ENCODE peak calls at places on chromosome 9, in six cellular contexts. Y is tibial nerve; K is psoas muscle; J is upper lobe of right lung; H is IMR-90; G is CD8-positive, alpha-beta memory T cell. R is an unnamed sample. For H3K4me1, the result is how much of the 10 kb centered on the place peaks cover.

GRCh38 chr9:19379697-19380046 is 364 bp downstream of the RPS6 start:
- DNase-seq in J (no peak), K (peak), Y (peak), G (no peak), H (peak), R (peak)

GRCh38 chr9:121075251-121076036 is 689 bp downstream of the CNTRL start:
- DNase-seq in K (no peak), H (peak), Y (no peak), J (no peak), G (peak), R (no peak)

GRCh38 chr9:126419475-126419874 is 92.8 kb downstream of the MVB12B start:
- DNase-seq in K (peak), J (no peak), Y (no peak), G (no peak), H (no peak), R (no peak)

GRCh38 chr9:5625916-5626315 is 3.0 kb upstream of the RIC1 start:
- DNase-seq in J (no peak), Y (no peak), H (no peak), K (no peak), G (no peak), R (no peak)

GRCh38 chr9:116137010-116137409 is 16.6 kb upstream of the PAPPA start:
- DNase-seq in J (no peak), H (no peak), Y (no peak), K (no peak), G (no peak), R (no peak)

GRCh38 chr9:133369923-133370322 is 5.9 kb downstream of the SURF4 start:
- DNase-seq in G (peak), J (no peak), Y (no peak), K (no peak), H (no peak), R (no peak)

GRCh38 chr9:104256031-104256709 is 162.1 kb downstream of the SMC2 start:
- DNase-seq in J (no peak), K (no peak), Y (no peak), G (no peak), H (no peak), R (no peak)

GRCh38 chr9:129102791-129103594 is 7.6 kb downstream of the CRAT start:
- DNase-seq in K (peak), Y (no peak), J (no peak), H (peak), G (no peak), R (no peak)

GRCh38 chr9:85118990-85119755 is 449.6 kb downstream of the NTRK2 start:
- DNase-seq in K (no peak), Y (no peak), G (no peak), H (no peak), J (no peak), R (no peak)

GRCh38 chr9:120175031-120175430 is 404.9 kb downstream of the CDK5RAP2 start:
- DNase-seq in J (no peak), H (no peak), K (no peak), G (no peak), Y (no peak), R (no peak)

GRCh38 chr9:126420643-126421564 is 94.3 kb downstream of the MVB12B start:
- DNase-seq in H (peak), Y (no peak), G (no peak), K (no peak), J (no peak), R (no peak)

GRCh38 chr9:129489838-129490582 is 130.9 kb downstream of the C9orf50 start:
- DNase-seq in H (peak), J (no peak), G (peak), Y (no peak), K (no peak), R (no peak)

DNA sequence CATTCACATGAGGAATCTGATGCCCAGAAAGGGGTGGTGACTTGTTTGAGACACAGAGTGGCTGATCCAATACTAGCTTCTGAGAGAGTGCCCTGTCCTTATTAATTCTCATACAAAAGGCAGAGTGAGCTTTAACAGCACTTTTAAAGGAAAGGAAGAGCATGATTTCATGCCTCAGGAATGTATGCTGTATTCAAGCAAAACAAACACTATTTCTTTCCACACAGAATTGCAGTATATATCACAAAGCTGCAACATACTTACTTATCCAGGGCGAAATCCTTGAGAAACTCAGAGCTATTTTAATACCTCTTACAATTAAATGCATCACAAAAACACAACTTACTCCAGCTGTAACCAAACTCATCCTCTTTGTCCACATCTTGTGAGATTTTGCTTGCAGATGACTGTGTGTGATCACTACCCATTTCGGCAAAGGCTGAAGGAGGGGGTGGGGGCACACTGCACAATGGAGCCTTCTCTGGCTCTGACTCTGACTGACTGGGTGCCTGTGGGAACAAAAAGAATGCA is 139.8 kb downstream of the MPDZ start:
- DNase-seq in H (peak), K (no peak), J (no peak), Y (no peak), G (no peak), R (no peak)
- H3K4me3 ChIP-seq in H (peak), K (no peak), J (no peak), Y (no peak), G (no peak), R (no peak)

DNA sequence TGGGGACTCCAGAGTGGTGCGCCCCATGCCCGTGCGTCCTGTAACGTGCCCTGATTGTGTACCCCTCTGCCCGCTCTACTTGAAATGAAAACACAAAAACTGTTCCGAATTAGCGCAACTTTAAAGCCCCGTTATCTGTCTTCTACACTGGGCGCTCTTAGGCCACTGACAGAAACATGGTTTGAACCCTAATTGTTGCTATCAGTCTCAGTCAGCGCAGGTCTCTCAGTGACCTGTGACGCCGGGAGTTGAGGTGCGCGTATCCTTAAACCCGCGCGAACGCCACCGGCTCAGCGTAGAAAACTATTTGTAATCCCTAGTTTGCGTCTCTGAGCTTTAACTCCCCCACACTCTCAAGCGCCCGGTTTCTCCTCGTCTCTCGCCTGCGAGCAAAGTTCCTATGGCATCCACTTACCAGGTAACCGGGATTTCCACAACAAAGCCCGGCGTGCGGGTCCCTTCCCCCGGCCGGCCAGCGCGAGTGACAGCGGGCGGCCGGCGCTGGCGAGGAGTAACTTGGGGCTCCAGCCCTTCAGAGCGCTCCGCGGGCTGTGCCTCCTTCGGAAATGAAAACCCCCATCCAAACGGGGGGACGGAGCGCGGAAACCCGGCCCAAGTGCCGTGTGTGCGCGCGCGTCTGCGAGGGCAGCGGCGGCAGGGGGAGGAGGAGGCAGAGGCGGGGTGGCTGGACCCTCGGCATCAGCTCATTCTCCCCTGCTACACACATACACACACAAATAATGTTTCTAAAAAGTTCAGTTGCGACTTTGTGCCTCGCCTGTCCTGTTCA is 667 bp downstream of the GLIS3 start:
- DNase-seq in G (peak), J (peak), Y (peak), K (peak), H (peak), R (peak)
- H3K4me1 ChIP-seq in G (under half), J (under half), Y (under half), K (under half), H (under half), R (under half)

GRCh38 chr9:136712690-136713554 is 550 bp downstream of the DIPK1B start:
- DNase-seq in H (no peak), Y (no peak), J (no peak), G (no peak), K (no peak), R (no peak)
- H3K4me3 ChIP-seq in H (peak), Y (peak), J (peak), G (no peak), K (peak), R (peak)

GRCh38 chr9:16986441-16987387 is 116.2 kb upstream of the BNC2 start:
- DNase-seq in H (peak), G (no peak), Y (no peak), K (no peak), J (no peak), R (no peak)
- H3K4me1 ChIP-seq in H (under half), G (under half), Y (under half), K (under half), J (under half), R (under half)

DNA sequence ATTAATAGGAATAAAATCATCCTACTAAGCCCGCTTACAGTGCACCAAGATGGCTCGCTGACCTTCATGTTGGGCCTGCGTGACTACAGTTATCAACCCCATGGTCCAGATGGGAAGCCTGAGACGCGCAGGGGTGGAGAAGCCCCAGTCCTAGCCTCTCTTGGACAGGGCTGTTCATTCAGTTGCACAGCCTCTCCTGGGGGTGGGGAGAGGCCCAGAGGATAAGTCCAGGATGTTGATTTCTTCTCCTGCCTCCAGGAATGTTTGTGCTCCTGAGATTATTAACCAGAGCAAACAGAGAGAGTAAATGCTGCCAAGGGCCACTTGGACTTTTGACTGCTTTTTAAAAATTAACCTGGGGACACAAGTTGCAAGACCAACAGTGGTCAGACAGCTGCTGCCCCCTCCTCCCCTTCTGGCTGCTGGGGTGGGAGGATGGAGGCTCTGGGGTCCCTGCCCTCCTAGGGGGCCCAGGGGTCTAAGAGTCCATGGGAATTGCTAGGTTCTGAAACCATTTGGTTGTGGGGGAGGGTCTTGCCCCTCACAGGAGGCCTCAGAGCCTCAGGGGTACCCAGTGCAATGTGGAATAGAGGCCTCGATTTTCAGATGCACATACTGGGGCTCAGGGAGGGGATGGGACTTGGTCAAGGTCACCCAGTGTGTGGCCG is 2.8 kb upstream of the AMBP start:
- DNase-seq in H (no peak), K (no peak), Y (no peak), G (no peak), J (no peak), R (peak)
- H3K4me3 ChIP-seq in H (no peak), K (no peak), Y (no peak), G (no peak), J (no peak), R (no peak)

GRCh38 chr9:137167113-137167751 is 2.6 kb downstream of the LRRC26 start:
- DNase-seq in K (no peak), J (no peak), H (no peak), G (no peak), Y (no peak), R (no peak)
- H3K4me1 ChIP-seq in K (under half), J (under half), H (under half), G (under half), Y (under half), R (under half)

DNA sequence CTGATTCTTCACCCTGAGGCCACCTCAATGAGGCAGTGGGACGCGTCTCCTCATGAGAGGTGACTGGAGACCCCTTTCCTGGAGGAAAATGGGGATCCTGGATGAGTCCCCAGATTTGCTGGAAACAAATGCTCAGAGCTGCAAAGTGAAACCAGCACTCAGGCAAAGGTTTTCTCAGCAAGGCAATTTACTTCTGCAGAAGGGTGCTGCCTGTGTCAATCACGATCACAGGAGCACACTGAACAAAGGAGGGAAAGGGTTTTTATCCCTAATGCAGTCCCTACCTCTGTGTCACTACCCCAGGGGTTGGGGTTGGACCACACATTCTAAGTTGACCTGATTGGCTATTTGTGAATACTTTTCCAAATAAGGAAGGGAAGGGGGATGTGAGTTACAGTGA is 69.9 kb upstream of the CDK20 start:
- DNase-seq in Y (no peak), H (no peak), K (no peak), J (no peak), G (no peak), R (no peak)
- H3K4me3 ChIP-seq in Y (no peak), H (no peak), K (no peak), J (no peak), G (no peak), R (no peak)

GRCh38 chr9:14207352-14207995 is 106.5 kb downstream of the NFIB start:
- DNase-seq in J (no peak), Y (no peak), K (no peak), G (no peak), H (no peak), R (no peak)
- H3K4me1 ChIP-seq in J (under half), Y (under half), K (half or more), G (under half), H (under half), R (under half)